ENCODE peak calls at places on chromosome 4, in seven cellular contexts. C, K, L, M, W, E and H are unnamed samples.

GRCh38 chr4:150209140-150209829 is 131.0 kb downstream of the DCLK2 start:
- DNase-seq in L (peak), M (no peak), K (peak), C (peak), E (peak), W (peak), H (peak)

GRCh38 chr4:151809716-151810115 is 48.9 kb upstream of the GATB start:
- DNase-seq in C (no peak), E (no peak), W (no peak), L (no peak), M (no peak), K (no peak), H (no peak)

GRCh38 chr4:41095973-41096372 is 118.4 kb downstream of the APBB2 start:
- DNase-seq in K (no peak), M (no peak), L (no peak), C (no peak), E (no peak), W (no peak), H (no peak)

GRCh38 chr4:16226816-16227461 is 668 bp upstream of the TAPT1 start:
- DNase-seq in W (peak), C (peak), E (peak), K (peak), M (peak), L (peak), H (peak)

GRCh38 chr4:30821891-30822612 is 101.9 kb downstream of the PCDH7 start:
- DNase-seq in K (peak), W (no peak), L (no peak), M (no peak), E (no peak), C (no peak), H (no peak)

GRCh38 chr4:13640149-13640671 is 12.7 kb upstream of the BOD1L1 start:
- DNase-seq in K (peak), W (no peak), E (no peak), M (no peak), C (no peak), L (no peak), H (no peak)

GRCh38 chr4:158949094-158949493 is 153.8 kb upstream of the RAPGEF2 start:
- DNase-seq in L (no peak), M (no peak), E (no peak), W (no peak), C (no peak), K (no peak), H (no peak)

GRCh38 chr4:44916406-44916805 is 190.1 kb upstream of the GNPDA2 start:
- DNase-seq in K (peak), L (no peak), C (no peak), M (no peak), W (no peak), E (no peak), H (no peak)

GRCh38 chr4:156568479-156568878 is 403.1 kb downstream of the PDGFC start:
- DNase-seq in C (no peak), W (no peak), L (no peak), E (no peak), M (no peak), K (no peak), H (no peak)

GRCh38 chr4:72977936-72978485 is 91.5 kb downstream of the COX18 start:
- DNase-seq in K (no peak), W (no peak), E (no peak), M (no peak), L (no peak), C (no peak), H (no peak)

GRCh38 chr4:145679991-145680455 is at the start of gene C4orf51:
- DNase-seq in L (no peak), E (no peak), C (peak), K (peak), M (no peak), W (no peak), H (no peak)

GRCh38 chr4:127685292-127685691 is 44.9 kb upstream of the SLC25A31 start:
- DNase-seq in L (no peak), W (no peak), K (no peak), C (no peak), E (no peak), M (no peak), H (no peak)

GRCh38 chr4:16967722-16968121 is 69.3 kb upstream of the LDB2 start:
- DNase-seq in L (no peak), E (peak), K (no peak), M (no peak), C (peak), W (peak), H (no peak)

GRCh38 chr4:177380730-177381287 is 61.4 kb downstream of the AGA start:
- DNase-seq in C (no peak), K (peak), E (no peak), L (no peak), M (no peak), W (no peak), H (no peak)

GRCh38 chr4:95510145-95510544 is 38.6 kb downstream of the UNC5C start:
- DNase-seq in M (no peak), W (no peak), L (no peak), K (peak), E (no peak), C (no peak), H (no peak)

GRCh38 chr4:89814362-89814761 is 22.6 kb downstream of the SNCA start:
- DNase-seq in W (no peak), L (no peak), M (no peak), E (no peak), K (no peak), C (no peak), H (no peak)

GRCh38 chr4:152039085-152039484 is 278.3 kb upstream of the GATB start:
- DNase-seq in E (no peak), K (no peak), C (no peak), L (no peak), M (no peak), W (no peak), H (peak)

GRCh38 chr4:142549726-142550463 is 296.2 kb downstream of the INPP4B start:
- DNase-seq in W (no peak), L (no peak), E (no peak), C (no peak), K (peak), M (no peak), H (no peak)

GRCh38 chr4:122845760-122846159 is 19.1 kb downstream of the FGF2 start:
- DNase-seq in C (no peak), W (no peak), E (no peak), L (no peak), M (no peak), K (no peak), H (no peak)

GRCh38 chr4:40471923-40472322 is 136.8 kb downstream of the CHRNA9 start:
- DNase-seq in C (no peak), L (no peak), W (no peak), M (no peak), K (no peak), E (no peak), H (no peak)

GRCh38 chr4:173516621-173517612 is 13.1 kb downstream of the HAND2 start:
- DNase-seq in L (no peak), E (peak), W (no peak), M (no peak), C (no peak), K (no peak), H (no peak)

GRCh38 chr4:22077571-22077970 is 129.0 kb upstream of the KCNIP4 start:
- DNase-seq in L (no peak), W (no peak), C (no peak), K (no peak), M (no peak), E (no peak), H (no peak)

GRCh38 chr4:1644906-1645657 is 39.0 kb downstream of the FAM53A start:
- DNase-seq in C (peak), E (peak), M (no peak), K (no peak), W (peak), L (no peak), H (peak)

GRCh38 chr4:102730968-102731533 is 29.7 kb downstream of the MANBA start:
- DNase-seq in K (no peak), E (no peak), L (no peak), W (no peak), C (no peak), M (no peak), H (no peak)

GRCh38 chr4:59818656-59819055 is 1381.5 kb upstream of the ADGRL3 start:
- DNase-seq in M (no peak), W (no peak), C (no peak), K (peak), L (no peak), E (no peak), H (no peak)

GRCh38 chr4:1285790-1286553 is 3.7 kb upstream of the MAEA start:
- DNase-seq in W (no peak), E (no peak), C (no peak), K (peak), L (no peak), M (no peak), H (no peak)

GRCh38 chr4:63063765-63064164 is 1345.5 kb downstream of the TECRL start:
- DNase-seq in E (no peak), K (no peak), L (no peak), C (no peak), M (no peak), W (no peak), H (no peak)

GRCh38 chr4:1512738-1513660 is 106.8 kb upstream of the NKX1-1 start:
- DNase-seq in C (peak), E (no peak), M (no peak), L (no peak), K (peak), W (peak), H (peak)

GRCh38 chr4:177339794-177340374 is 30.2 kb downstream of the NEIL3 start:
- DNase-seq in W (no peak), L (no peak), K (peak), C (no peak), E (no peak), M (no peak), H (no peak)

GRCh38 chr4:16125571-16126445 is 42.0 kb upstream of the PROM1 start:
- DNase-seq in L (no peak), M (no peak), K (no peak), W (no peak), E (no peak), C (no peak), H (no peak)

DNA sequence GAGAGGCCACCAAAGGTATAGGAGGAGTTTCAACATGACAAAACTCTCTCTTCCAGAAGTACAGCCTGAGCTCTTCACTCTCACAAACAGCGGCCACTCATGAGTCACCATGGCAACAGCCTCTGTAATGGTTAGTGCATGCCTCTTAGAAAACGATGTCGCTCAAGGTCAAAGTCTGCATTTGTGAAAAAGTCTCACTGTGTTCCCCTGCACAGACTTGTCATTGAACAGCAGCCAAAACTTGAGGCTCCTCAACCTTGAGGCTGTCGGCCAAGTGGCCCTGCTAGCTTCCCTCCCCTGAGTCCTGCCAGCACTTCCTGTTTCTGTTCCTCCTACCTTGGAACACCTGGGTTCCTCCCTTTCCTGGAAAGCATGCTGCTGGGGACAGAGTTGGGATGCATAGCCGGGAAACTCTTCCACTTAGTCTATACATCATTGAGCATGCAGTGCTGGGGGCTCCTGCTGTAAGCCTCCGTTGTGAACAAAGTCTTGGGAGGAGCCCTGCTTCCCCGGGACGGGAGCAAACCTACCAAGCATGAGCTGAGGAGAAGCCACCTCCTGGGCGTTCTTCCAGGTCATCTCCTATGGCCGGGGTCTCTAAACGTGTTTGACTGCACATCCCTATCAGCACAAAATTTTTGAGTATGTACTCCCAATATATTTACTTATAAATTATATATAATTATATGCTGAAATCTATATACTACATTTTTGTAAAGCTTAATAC is 66.7 kb downstream of the ING2 start:
- DNase-seq in L (no peak), M (no peak), E (no peak), K (peak), W (peak), C (peak), H (no peak)
- H3K27ac ChIP-seq in L (no peak), M (no peak), E (no peak), K (peak), W (no peak), C (peak), H (no peak)

GRCh38 chr4:88007304-88008132 is at the start of gene PKD2:
- DNase-seq in L (peak), E (peak), K (peak), C (peak), W (peak), M (peak), H (peak)
- TF ChIP-seq POLR2A in L (no peak), E (no peak), K (peak), C (no peak), W (peak), M (peak), H (peak)

DNA sequence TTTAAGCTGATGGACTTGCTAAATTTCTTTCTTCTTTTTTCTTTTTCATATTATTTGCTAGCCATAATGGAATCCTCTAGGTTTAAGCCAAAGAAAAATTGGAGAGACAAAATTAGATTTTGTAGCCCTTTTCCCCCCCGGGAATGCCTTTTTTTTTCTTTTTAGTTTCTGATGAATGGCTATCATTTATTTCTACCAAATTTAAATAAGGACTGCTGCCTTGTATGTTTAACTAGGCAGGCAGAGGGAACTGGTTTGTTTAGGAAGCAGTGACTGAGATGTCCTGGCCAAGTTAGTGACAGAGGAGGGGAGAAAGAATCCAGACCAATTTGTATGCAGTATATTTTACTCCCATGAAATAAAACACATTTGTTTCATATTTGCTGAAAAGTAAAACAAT is 5.8 kb downstream of the PITX2 start:
- DNase-seq in K (no peak), C (no peak), W (no peak), E (no peak), M (no peak), L (no peak), H (no peak)
- H3K4me3 ChIP-seq in K (no peak), C (no peak), W (no peak), E (no peak), M (no peak), L (no peak), H (no peak)

GRCh38 chr4:68391451-68391850 is 41.6 kb upstream of the YTHDC1 start:
- DNase-seq in E (no peak), K (no peak), M (no peak), W (no peak), C (no peak), L (no peak), H (no peak)

GRCh38 chr4:68385267-68385666 is 35.4 kb upstream of the YTHDC1 start:
- DNase-seq in W (no peak), E (no peak), C (no peak), L (no peak), M (no peak), K (no peak), H (no peak)

GRCh38 chr4:68383115-68383514 is 33.2 kb upstream of the YTHDC1 start:
- DNase-seq in C (no peak), W (no peak), E (no peak), M (no peak), K (no peak), L (no peak), H (no peak)

GRCh38 chr4:68390205-68390604 is 40.3 kb upstream of the YTHDC1 start:
- DNase-seq in L (no peak), M (no peak), C (no peak), K (no peak), W (no peak), E (no peak), H (no peak)

GRCh38 chr4:68388347-68388746 is 38.5 kb upstream of the YTHDC1 start:
- DNase-seq in W (no peak), E (no peak), K (no peak), M (no peak), C (no peak), L (no peak), H (no peak)
- H3K27ac ChIP-seq in W (no peak), E (no peak), K (no peak), M (no peak), C (no peak), L (no peak), H (no peak)

DNA sequence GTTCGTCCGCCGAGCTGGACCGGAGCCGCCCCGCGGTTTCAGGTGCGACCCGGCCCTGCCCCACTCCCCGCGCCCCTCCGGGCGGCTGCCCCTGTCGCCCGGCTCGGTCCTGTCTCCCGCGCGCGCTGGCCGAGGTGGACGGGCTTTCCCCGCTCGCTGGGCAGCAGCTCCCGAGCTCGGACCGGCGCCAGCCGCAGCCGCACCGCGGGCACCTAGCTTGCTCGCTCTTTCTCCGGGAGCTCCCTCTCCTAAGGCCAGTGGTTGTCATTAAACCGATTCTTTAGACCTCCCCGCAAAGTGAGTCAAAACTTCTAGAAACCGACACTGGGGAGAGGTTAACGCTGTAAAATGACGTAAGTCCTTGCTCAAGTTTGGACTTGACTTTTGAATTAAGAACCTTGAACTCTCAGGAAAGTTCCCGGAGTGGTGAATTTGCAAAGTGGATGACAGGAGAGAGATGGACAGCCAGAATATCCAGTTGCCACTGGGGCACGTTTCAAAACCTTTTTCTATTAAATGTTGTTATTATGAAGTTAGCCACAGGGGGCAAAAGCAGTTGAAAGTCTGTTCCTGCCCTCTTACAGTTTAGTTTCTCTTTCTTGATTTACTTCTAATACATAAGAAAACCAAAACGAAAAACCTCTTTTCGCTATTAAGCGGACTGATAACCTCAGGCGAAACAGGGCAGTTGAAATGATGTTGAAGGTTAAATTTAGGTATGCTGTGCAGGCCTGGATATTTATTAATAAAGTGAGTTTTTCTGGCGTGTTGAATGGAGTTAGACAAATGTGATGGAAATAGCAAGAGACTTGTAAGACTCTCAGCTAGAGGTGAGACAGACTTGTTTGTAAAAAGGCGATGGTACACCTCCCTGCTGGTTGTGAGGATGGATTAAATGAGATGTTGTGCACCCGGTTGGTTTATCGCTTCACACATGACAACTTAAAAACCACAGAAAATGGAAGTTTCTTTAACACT is 846 bp downstream of the PI4K2B start:
- DNase-seq in E (peak), K (peak), C (peak), M (peak), L (no peak), W (peak), H (peak)
- TF ChIP-seq POLR2A in E (no peak), K (no peak), C (no peak), M (peak), L (no peak), W (no peak), H (no peak)

GRCh38 chr4:2869659-2870058 is 26.0 kb downstream of the ADD1 start:
- DNase-seq in M (no peak), C (no peak), L (no peak), K (no peak), E (no peak), W (no peak), H (no peak)

GRCh38 chr4:2871466-2871865 is 27.8 kb downstream of the ADD1 start:
- DNase-seq in E (no peak), M (no peak), C (no peak), K (no peak), L (no peak), W (no peak), H (no peak)

GRCh38 chr4:2871911-2872310 is 28.3 kb downstream of the ADD1 start:
- DNase-seq in K (no peak), W (no peak), M (no peak), L (no peak), C (no peak), E (no peak), H (no peak)

GRCh38 chr4:2868840-2869487 is 25.3 kb downstream of the ADD1 start:
- DNase-seq in L (no peak), M (no peak), W (no peak), C (no peak), E (no peak), K (no peak), H (no peak)

DNA sequence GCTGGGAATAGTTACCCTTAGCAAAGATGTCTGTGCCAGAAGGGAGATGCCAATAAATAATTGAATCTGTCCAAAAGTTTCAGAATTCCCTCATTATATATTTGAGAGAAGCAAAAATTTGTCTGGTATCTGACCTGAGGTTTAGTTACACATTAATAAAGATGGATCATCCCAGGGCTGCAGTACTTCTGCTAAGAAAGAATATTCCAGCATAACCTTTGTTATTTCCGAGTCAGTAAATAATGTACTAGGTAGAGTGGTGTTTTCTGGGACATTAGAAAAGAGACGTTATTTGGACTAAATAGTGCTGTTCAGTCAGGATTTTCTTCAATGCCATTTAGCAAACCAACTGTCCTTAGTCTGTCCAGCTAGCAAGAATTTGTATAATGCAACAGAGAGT is 26.5 kb downstream of the ADD1 start:
- DNase-seq in L (no peak), M (no peak), W (no peak), K (no peak), E (no peak), C (no peak), H (no peak)
- H3K4me3 ChIP-seq in L (no peak), M (peak), W (no peak), K (no peak), E (no peak), C (no peak), H (no peak)

DNA sequence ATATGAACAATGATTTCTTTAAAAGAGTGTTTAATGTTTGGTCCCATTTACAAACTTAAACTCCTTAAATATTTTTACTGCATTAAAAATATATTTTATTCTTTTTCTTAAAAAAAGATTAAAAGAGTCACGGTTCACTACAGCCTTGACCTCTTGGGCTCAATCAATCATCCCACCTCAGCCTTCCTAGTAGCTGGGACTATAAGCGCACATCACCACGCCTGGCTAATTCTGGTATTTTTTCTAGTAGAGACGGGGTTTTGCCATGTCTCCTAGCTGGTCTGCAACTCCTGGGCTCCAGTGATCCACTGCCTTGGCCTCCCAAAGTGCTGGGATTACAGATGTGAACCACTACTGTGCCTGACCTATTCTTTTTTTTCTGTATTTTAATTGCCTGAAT is 104.7 kb upstream of the TLR2 start:
- DNase-seq in M (no peak), K (no peak), C (peak), E (no peak), W (no peak), L (no peak), H (no peak)
- H3K27ac ChIP-seq in M (no peak), K (no peak), C (no peak), E (no peak), W (no peak), L (no peak), H (no peak)

GRCh38 chr4:39044364-39044946 is 12.2 kb upstream of the TMEM156 start:
- DNase-seq in L (peak), E (peak), K (peak), W (peak), C (peak), M (peak), H (peak)
- TF ChIP-seq POLR2A in L (no peak), E (peak), K (no peak), W (peak), C (no peak), M (peak), H (no peak)